ENCODE peak calls at places on chromosomes 11 and 22, in seven cellular contexts. F is neural progenitor cell, Z is MM.1S, T is HCT116, V is GM23338, Q is PC-3, L is hepatocyte. P is an unnamed sample.

GRCh38 chr11:47270331-47271271 is 668 bp downstream of the MADD start:
- DNase-seq in Z (peak), T (no peak), L (peak), F (no peak), V (peak), Q (peak), P (peak)

GRCh38 chr22:27433585-27434190 is 367.9 kb downstream of the MN1 start:
- DNase-seq in F (no peak), Q (peak), T (no peak), Z (no peak), V (no peak), L (no peak), P (no peak)

GRCh38 chr22:30648825-30649224 is 13.2 kb downstream of the SLC35E4 start:
- DNase-seq in T (no peak), Z (no peak), L (no peak), Q (no peak), F (no peak), V (no peak), P (no peak)

GRCh38 chr11:126444072-126444471 is 88.6 kb downstream of the ST3GAL4 start:
- DNase-seq in L (no peak), T (no peak), V (no peak), Z (no peak), Q (no peak), F (no peak), P (no peak)

GRCh38 chr11:19493446-19493845 is 219.2 kb upstream of the NAV2 start:
- DNase-seq in L (no peak), T (no peak), V (peak), Z (no peak), Q (no peak), F (peak), P (peak)

GRCh38 chr11:66800720-66801428 is 42.4 kb upstream of the RCE1 start:
- DNase-seq in Z (peak), Q (no peak), T (no peak), V (no peak), L (no peak), F (no peak), P (peak)

GRCh38 chr22:32852346-32853251 is 51.1 kb downstream of the TIMP3 start:
- DNase-seq in Q (no peak), V (no peak), F (no peak), T (no peak), Z (no peak), L (peak), P (no peak)

GRCh38 chr11:66318576-66318970 is 1.7 kb upstream of the CD248 start:
- DNase-seq in F (no peak), Z (no peak), Q (no peak), T (no peak), V (no peak), L (no peak), P (no peak)

GRCh38 chr22:23282089-23282501 is 101.8 kb downstream of the BCR start:
- DNase-seq in Z (no peak), T (peak), Q (peak), F (no peak), L (no peak), V (no peak), P (no peak)

GRCh38 chr11:75145972-75146519 is 4.9 kb upstream of the SLCO2B1 start:
- DNase-seq in V (no peak), T (no peak), L (no peak), Q (no peak), Z (no peak), F (no peak), P (no peak)

GRCh38 chr11:75146711-75147110 is 4.2 kb upstream of the SLCO2B1 start:
- DNase-seq in V (no peak), F (no peak), Q (no peak), Z (no peak), L (no peak), T (no peak), P (no peak)

GRCh38 chr11:75147875-75148263 is 3.0 kb upstream of the SLCO2B1 start:
- DNase-seq in V (no peak), Z (no peak), Q (no peak), T (no peak), L (no peak), F (no peak), P (no peak)

GRCh38 chr11:75148436-75148983 is 2.4 kb upstream of the SLCO2B1 start:
- DNase-seq in V (no peak), Z (no peak), F (no peak), T (no peak), L (no peak), Q (no peak), P (no peak)

GRCh38 chr11:75147191-75147874 is 3.6 kb upstream of the SLCO2B1 start:
- DNase-seq in F (no peak), T (no peak), L (no peak), V (no peak), Q (no peak), Z (no peak), P (no peak)
- H3K4me2 ChIP-seq in F (no peak), T (no peak), L (no peak), V (no peak), Q (no peak), Z (no peak), P (no peak)

DNA sequence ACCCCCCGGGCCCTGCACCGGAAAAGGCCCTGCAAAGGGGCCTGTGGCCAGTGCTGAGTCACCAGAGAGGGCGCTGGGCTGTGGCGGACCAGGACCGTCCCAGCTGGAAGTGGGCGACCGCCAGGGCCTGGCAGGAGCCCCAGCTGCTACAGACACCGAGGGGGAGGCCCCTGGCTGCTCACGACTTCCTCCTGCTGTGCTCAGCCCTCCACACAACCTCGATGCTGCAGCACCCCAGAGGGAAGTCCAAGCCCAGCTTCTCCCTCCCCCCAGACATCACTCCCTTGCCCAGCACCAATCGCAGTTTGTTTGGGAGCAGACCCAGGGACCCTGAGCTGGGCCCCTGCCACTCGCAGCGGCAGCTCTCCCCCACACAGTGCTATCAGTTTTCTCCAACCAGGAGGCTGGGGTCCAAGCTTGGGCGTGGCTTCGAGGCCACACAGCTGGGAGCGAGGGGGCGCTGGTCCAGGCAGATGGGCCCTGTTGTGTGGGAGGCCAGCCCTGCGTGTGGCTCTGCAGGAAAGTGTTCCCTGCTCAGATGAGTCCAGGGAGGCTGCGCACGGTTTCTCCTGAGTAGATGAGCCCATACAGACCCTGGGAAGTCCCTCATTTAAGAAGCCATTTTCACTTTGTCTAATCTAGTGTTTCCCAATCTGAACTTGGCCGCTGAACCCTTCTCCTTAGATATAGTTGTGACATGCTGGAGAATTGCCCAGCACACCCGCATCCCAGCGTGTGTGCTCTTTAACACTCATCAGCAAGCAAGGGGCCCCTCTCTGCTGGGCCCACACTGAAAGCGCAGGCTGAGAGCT is 5.6 kb upstream of the SH3BP1 start:
- DNase-seq in V (peak), T (no peak), L (peak), F (peak), Q (no peak), Z (no peak), P (peak)
- TF ChIP-seq EZH2phosphoT487 in V (no peak), T (no peak), L (no peak), F (no peak), Q (no peak), Z (no peak), P (no peak)

GRCh38 chr11:130202818-130203671 is 43.5 kb downstream of the ST14 start:
- DNase-seq in V (no peak), F (no peak), L (no peak), T (no peak), Z (no peak), Q (no peak), P (no peak)

GRCh38 chr11:130199792-130200191 is 40.2 kb downstream of the ST14 start:
- DNase-seq in T (no peak), Z (no peak), V (no peak), L (no peak), F (no peak), Q (no peak), P (no peak)

GRCh38 chr11:130203766-130204702 is 44.5 kb downstream of the ST14 start:
- DNase-seq in L (no peak), Q (no peak), F (no peak), Z (no peak), V (no peak), T (no peak), P (no peak)

GRCh38 chr11:130201026-130201425 is 41.4 kb downstream of the ST14 start:
- DNase-seq in F (no peak), Z (no peak), Q (no peak), V (no peak), T (no peak), L (no peak), P (no peak)

GRCh38 chr11:130202009-130202817 is 42.6 kb downstream of the ST14 start:
- DNase-seq in Q (no peak), T (no peak), L (no peak), V (no peak), F (no peak), Z (no peak), P (no peak)
- H3K4me2 ChIP-seq in Q (no peak), T (no peak), L (no peak), V (no peak), F (no peak), Z (no peak), P (no peak)

DNA sequence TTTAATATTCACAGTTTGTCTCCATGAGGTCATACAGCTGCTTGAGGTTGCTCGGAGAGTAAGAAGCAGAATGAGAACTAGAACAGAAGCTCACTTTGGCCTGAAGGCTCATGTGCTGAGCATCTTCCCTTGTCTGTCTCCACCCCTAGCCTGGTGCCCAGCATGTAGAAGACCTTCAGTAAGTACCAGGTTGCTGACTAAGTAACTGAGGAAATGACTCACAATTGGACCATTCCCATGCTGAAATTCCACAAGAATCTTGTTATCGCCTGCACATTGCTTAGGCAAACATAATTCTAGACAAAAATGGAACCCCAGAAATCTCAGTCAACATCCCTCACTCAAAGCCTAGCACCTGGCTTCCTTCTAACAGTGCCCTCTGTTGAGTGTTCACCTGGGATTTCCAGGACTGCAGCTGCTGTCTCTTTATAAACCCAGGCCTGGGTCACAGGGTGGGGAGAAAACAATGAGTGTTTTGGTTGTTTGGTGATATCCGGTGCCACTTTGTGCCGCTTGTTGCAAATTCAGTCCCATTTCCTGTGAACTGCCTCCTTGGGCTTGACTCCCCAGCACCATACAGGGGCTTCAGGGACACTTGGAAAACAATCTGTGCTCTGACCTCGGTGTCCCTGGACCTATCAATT is 406.8 kb downstream of the ETS1 start:
- DNase-seq in L (no peak), Z (no peak), F (no peak), Q (peak), V (no peak), T (no peak), P (no peak)
- TF ChIP-seq EZH2phosphoT487 in L (no peak), Z (no peak), F (no peak), Q (no peak), V (no peak), T (no peak), P (no peak)

GRCh38 chr22:50165438-50166123 is 5.0 kb upstream of the PANX2 start:
- DNase-seq in T (no peak), Z (no peak), Q (no peak), V (no peak), F (no peak), L (no peak), P (no peak)

GRCh38 chr22:50160947-50161346 is 9.6 kb upstream of the PANX2 start:
- DNase-seq in F (no peak), Q (no peak), V (no peak), T (no peak), L (no peak), Z (no peak), P (no peak)

GRCh38 chr22:50161508-50162390 is 8.8 kb upstream of the PANX2 start:
- DNase-seq in F (no peak), Q (no peak), V (no peak), T (no peak), L (no peak), Z (no peak), P (no peak)

GRCh38 chr22:50157976-50158375 is 12.6 kb upstream of the PANX2 start:
- DNase-seq in Z (no peak), V (no peak), F (no peak), T (no peak), L (no peak), Q (no peak), P (no peak)

GRCh38 chr22:50162391-50162956 is 8.1 kb upstream of the PANX2 start:
- DNase-seq in T (no peak), Q (no peak), L (no peak), V (no peak), Z (no peak), F (no peak), P (no peak)
- H3K4me2 ChIP-seq in T (no peak), Q (no peak), L (no peak), V (no peak), Z (no peak), F (no peak), P (no peak)

GRCh38 chr11:134901536-134901935 is 489.5 kb upstream of the B3GAT1 start:
- DNase-seq in T (no peak), Z (no peak), L (no peak), V (peak), F (peak), Q (no peak), P (no peak)
- TF ChIP-seq EZH2phosphoT487 in T (no peak), Z (no peak), L (no peak), V (no peak), F (no peak), Q (no peak), P (no peak)

DNA sequence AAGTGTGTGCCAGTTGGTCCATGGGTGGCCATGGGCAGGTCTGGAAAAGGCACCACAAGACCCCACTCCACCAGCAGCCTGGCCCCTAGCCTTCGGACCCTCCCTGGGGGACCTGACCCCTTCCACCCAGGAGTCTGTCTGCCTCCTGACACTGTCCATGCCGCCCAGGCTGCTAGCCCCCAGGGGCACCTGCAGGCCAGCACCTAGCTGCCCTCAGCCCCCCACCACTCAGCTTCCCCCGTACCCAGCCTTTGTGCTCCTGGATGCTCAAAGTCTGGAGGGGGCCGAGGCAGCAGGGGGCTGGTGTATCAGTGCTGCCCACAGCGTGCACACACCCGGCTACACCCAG is 34.3 kb upstream of the OR10G7 start:
- DNase-seq in Z (no peak), L (no peak), T (no peak), Q (no peak), V (no peak), F (no peak), P (no peak)
- H3K4me2 ChIP-seq in Z (no peak), L (no peak), T (no peak), Q (no peak), V (peak), F (no peak), P (no peak)